ENCODE peak calls at places on chromosomes 12 and 14, in four cellular contexts. A, B, G and T are unnamed samples.
A peak's percentile ranks its signal among the peaks of the same experiment; 100 is the strongest.

GRCh38 chr12:104630230-104630670 is 173.5 kb downstream of the CHST11 start:
- DNase-seq in A (no peak), B (no peak), G (no peak), T (no peak)

GRCh38 chr12:49093746-49094103 is 876 bp downstream of the DHH start:
- DNase-seq in A (peak; percentile 70), B (no peak), G (no peak), T (no peak)

GRCh38 chr14:90140956-90141316 is 79.1 kb downstream of the KCNK13 start:
- DNase-seq in G (no peak), A (no peak), B (no peak), T (no peak)

GRCh38 chr14:35121026-35121886 is 534 bp downstream of the PPP2R3C start:
- DNase-seq in A (peak; percentile 80), B (no peak), G (no peak), T (no peak)

GRCh38 chr14:53929871-53930685 is 26.5 kb downstream of the BMP4 start:
- DNase-seq in B (peak; percentile 8), G (no peak), A (no peak), T (peak; percentile 38)

GRCh38 chr12:102501773-102502172 is 21.4 kb upstream of the IGF1 start:
- DNase-seq in B (no peak), G (no peak), A (no peak), T (no peak)

GRCh38 chr12:121872546-121873223 is 14.0 kb upstream of the HPD start:
- DNase-seq in B (peak; percentile 27), A (no peak), G (no peak), T (no peak)

GRCh38 chr12:89470741-89471504 is 53.7 kb downstream of the GALNT4 start:
- DNase-seq in G (no peak), A (no peak), B (peak; percentile 38), T (no peak)

GRCh38 chr14:72894623-72895378 is 900 bp upstream of the DPF3 start:
- DNase-seq in A (no peak), G (no peak), B (peak; percentile 37), T (no peak)

GRCh38 chr14:94787092-94787491 is 17.2 kb upstream of the GSC start:
- DNase-seq in A (no peak), B (no peak), G (no peak), T (no peak)

GRCh38 chr12:2689393-2689792 is 105.4 kb upstream of the FKBP4 start:
- DNase-seq in B (no peak), A (no peak), G (no peak), T (no peak)

GRCh38 chr12:18824287-18824686 is 86.4 kb downstream of the CAPZA3 start:
- DNase-seq in G (no peak), B (no peak), A (no peak), T (no peak)

GRCh38 chr12:57765003-57765697 is 1.7 kb downstream of the CYP27B1 start:
- DNase-seq in G (no peak), B (no peak), A (peak; percentile 88), T (no peak)

GRCh38 chr14:74691456-74691855 is 21.4 kb downstream of the AREL1 start:
- DNase-seq in A (no peak), G (no peak), B (no peak), T (no peak)

GRCh38 chr14:20413785-20414117 is 450 bp upstream of the TEP1 start:
- DNase-seq in A (no peak), B (no peak), G (no peak), T (no peak)

GRCh38 chr12:113413488-113413939 is 8.7 kb upstream of the SDSL start:
- DNase-seq in B (no peak), A (no peak), G (no peak), T (no peak)

GRCh38 chr12:19382563-19382962 is 56.7 kb upstream of the AEBP2 start:
- DNase-seq in B (no peak), G (no peak), A (peak; percentile 41), T (no peak)

GRCh38 chr12:79407671-79408622 is 282.8 kb downstream of the PAWR start:
- DNase-seq in A (no peak), B (no peak), G (peak; percentile 54), T (peak; percentile 53)

GRCh38 chr14:99995700-99996356 is 69.4 kb upstream of the EVL start:
- DNase-seq in B (peak; percentile 47), A (peak; percentile 77), G (no peak), T (peak; percentile 41)

GRCh38 chr14:32226051-32226450 is 23.0 kb upstream of the RNU6-8 start:
- DNase-seq in G (no peak), B (no peak), A (no peak), T (no peak)

GRCh38 chr12:47868041-47868440 is 36.8 kb downstream of the VDR start:
- DNase-seq in A (peak; percentile 55), B (no peak), G (no peak), T (no peak)

GRCh38 chr12:53500119-53500775 is 836 bp upstream of the TARBP2 start:
- DNase-seq in G (peak; percentile 81), B (peak; percentile 97), A (no peak), T (no peak)

GRCh38 chr14:68781161-68782021 is 11.5 kb downstream of the ZFP36L1 start:
- DNase-seq in G (peak; percentile 17), B (no peak), A (peak; percentile 87), T (no peak)

GRCh38 chr14:68784298-68784910 is 8.5 kb downstream of the ZFP36L1 start:
- DNase-seq in A (no peak), B (no peak), G (peak; percentile 20), T (no peak)

GRCh38 chr14:68782091-68782981 is 10.5 kb downstream of the ZFP36L1 start:
- DNase-seq in B (no peak), G (peak; percentile 15), A (no peak), T (no peak)

GRCh38 chr14:68784995-68785816 is 7.7 kb downstream of the ZFP36L1 start:
- DNase-seq in B (no peak), A (peak; percentile 76), G (peak; percentile 23), T (no peak)

GRCh38 chr14:68783408-68784297 is 9.2 kb downstream of the ZFP36L1 start:
- DNase-seq in G (peak; percentile 13), B (no peak), A (no peak), T (no peak)
- TF ChIP-seq POLR2AphosphoS5 in G (no peak), B (no peak), A (no peak), T (no peak)

GRCh38 chr14:57960946-57961792 is 95.3 kb upstream of the SLC35F4 start:
- DNase-seq in G (no peak), A (no peak), B (no peak), T (no peak)

GRCh38 chr14:57957441-57957840 is 91.5 kb upstream of the SLC35F4 start:
- DNase-seq in G (no peak), B (no peak), A (no peak), T (no peak)

GRCh38 chr14:57963071-57963470 is 97.2 kb upstream of the SLC35F4 start:
- DNase-seq in A (no peak), B (no peak), G (no peak), T (no peak)

GRCh38 chr14:57962293-57962996 is 96.6 kb upstream of the SLC35F4 start:
- DNase-seq in A (no peak), B (no peak), G (no peak), T (no peak)

GRCh38 chr14:57961793-57962075 is 95.8 kb upstream of the SLC35F4 start:
- DNase-seq in A (no peak), G (no peak), B (no peak), T (no peak)
- H3K4me1 ChIP-seq in A (no peaks in the 10 kb centered on the region), G (no peaks in the 10 kb centered on the region), B (no peaks in the 10 kb centered on the region), T (no peaks in the 10 kb centered on the region)

GRCh38 chr14:28765169-28765906 is 1.2 kb upstream of the FOXG1 start:
- DNase-seq in B (no peak), A (no peak), G (no peak), T (no peak)
- H3K4me3 ChIP-seq in B (peak overlapping the region; percentile 46), A (peak overlapping the region; percentile 62), G (no peak overlapping the region), T (no peak overlapping the region)

GRCh38 chr12:110582286-110583136 is 607 bp downstream of the PPTC7 start:
- DNase-seq in B (peak; percentile 77), A (peak; percentile 95), G (peak; percentile 42), T (peak; percentile 57)
- TF ChIP-seq POLR2AphosphoS5 in B (no peak), A (peak; percentile 77), G (peak; percentile 14), T (peak; percentile 36)